ENCODE peak calls at places on chromosomes 3 and 15, in six cellular contexts. One of them, this sample, is unnamed.

GRCh38 chr3:75329713-75330112 is 334.4 kb upstream of the FRG2C start:
- DNase-seq in heart left ventricle: no peak
- DNase-seq in K562: no peak
- DNase-seq in AG04450: no peak
- DNase-seq in IMR-90: no peak
- DNase-seq in mammary epithelial cell: no peak
- DNase-seq in this sample: no peak

GRCh38 chr15:100372695-100373036 is 30.9 kb upstream of the ADAMTS17 start:
- DNase-seq in heart left ventricle: no peak
- DNase-seq in K562: no peak
- DNase-seq in AG04450: no peak
- DNase-seq in IMR-90: no peak
- DNase-seq in mammary epithelial cell: no peak
- DNase-seq in this sample: no peak

GRCh38 chr3:58627580-58627894 is 39.0 kb downstream of the FAM3D start:
- DNase-seq in heart left ventricle: peak
- DNase-seq in K562: no peak
- DNase-seq in AG04450: no peak
- DNase-seq in IMR-90: no peak
- DNase-seq in mammary epithelial cell: no peak
- DNase-seq in this sample: peak

GRCh38 chr15:41828747-41829270 is 917 bp downstream of the JMJD7 start:
- DNase-seq in heart left ventricle: no peak
- DNase-seq in K562: no peak
- DNase-seq in AG04450: no peak
- DNase-seq in IMR-90: peak
- DNase-seq in mammary epithelial cell: peak
- DNase-seq in this sample: no peak

GRCh38 chr3:61358364-61358763 is 107.1 kb upstream of the FHIT start:
- DNase-seq in heart left ventricle: peak
- DNase-seq in K562: no peak
- DNase-seq in AG04450: no peak
- DNase-seq in IMR-90: no peak
- DNase-seq in mammary epithelial cell: no peak
- DNase-seq in this sample: peak

GRCh38 chr3:105448338-105448982 is 81.8 kb downstream of the ALCAM start:
- DNase-seq in heart left ventricle: no peak
- DNase-seq in K562: no peak
- DNase-seq in AG04450: no peak
- DNase-seq in IMR-90: peak
- DNase-seq in mammary epithelial cell: no peak
- DNase-seq in this sample: no peak

GRCh38 chr3:25272090-25272489 is 156.0 kb upstream of the RARB start:
- DNase-seq in heart left ventricle: no peak
- DNase-seq in K562: no peak
- DNase-seq in AG04450: no peak
- DNase-seq in IMR-90: no peak
- DNase-seq in mammary epithelial cell: no peak
- DNase-seq in this sample: no peak

GRCh38 chr3:37052860-37053259 is 59.5 kb downstream of the MLH1 start:
- DNase-seq in heart left ventricle: no peak
- DNase-seq in K562: no peak
- DNase-seq in AG04450: no peak
- DNase-seq in IMR-90: no peak
- DNase-seq in mammary epithelial cell: no peak
- DNase-seq in this sample: no peak

GRCh38 chr15:49712846-49713450 is 92.1 kb downstream of the DTWD1 start:
- DNase-seq in heart left ventricle: no peak
- DNase-seq in K562: no peak
- DNase-seq in AG04450: no peak
- DNase-seq in IMR-90: no peak
- DNase-seq in mammary epithelial cell: no peak
- DNase-seq in this sample: no peak

GRCh38 chr3:139263798-139264197 is 80.0 kb upstream of the MRPS22 start:
- DNase-seq in heart left ventricle: no peak
- DNase-seq in K562: no peak
- DNase-seq in AG04450: no peak
- DNase-seq in IMR-90: no peak
- DNase-seq in mammary epithelial cell: no peak
- DNase-seq in this sample: no peak

GRCh38 chr3:170869645-170870593 is at the start of gene RPL22L1:
- DNase-seq in heart left ventricle: peak
- DNase-seq in K562: peak
- DNase-seq in AG04450: peak
- DNase-seq in IMR-90: peak
- DNase-seq in mammary epithelial cell: peak
- DNase-seq in this sample: peak

GRCh38 chr15:86165263-86166204 is 85.9 kb downstream of the AGBL1 start:
- DNase-seq in heart left ventricle: no peak
- DNase-seq in K562: no peak
- DNase-seq in AG04450: no peak
- DNase-seq in IMR-90: no peak
- DNase-seq in mammary epithelial cell: no peak
- DNase-seq in this sample: no peak

GRCh38 chr3:13818919-13819318 is 61.0 kb downstream of the WNT7A start:
- DNase-seq in heart left ventricle: no peak
- DNase-seq in K562: no peak
- DNase-seq in AG04450: no peak
- DNase-seq in IMR-90: no peak
- DNase-seq in mammary epithelial cell: no peak
- DNase-seq in this sample: no peak

GRCh38 chr3:76949462-76949861 is 90.4 kb upstream of the ROBO2 start:
- DNase-seq in heart left ventricle: no peak
- DNase-seq in K562: no peak
- DNase-seq in AG04450: no peak
- DNase-seq in IMR-90: no peak
- DNase-seq in mammary epithelial cell: no peak
- DNase-seq in this sample: no peak

GRCh38 chr3:172201990-172202318 is 162.6 kb downstream of the FNDC3B start:
- DNase-seq in heart left ventricle: no peak
- DNase-seq in K562: no peak
- DNase-seq in AG04450: peak
- DNase-seq in IMR-90: peak
- DNase-seq in mammary epithelial cell: peak
- DNase-seq in this sample: peak

DNA sequence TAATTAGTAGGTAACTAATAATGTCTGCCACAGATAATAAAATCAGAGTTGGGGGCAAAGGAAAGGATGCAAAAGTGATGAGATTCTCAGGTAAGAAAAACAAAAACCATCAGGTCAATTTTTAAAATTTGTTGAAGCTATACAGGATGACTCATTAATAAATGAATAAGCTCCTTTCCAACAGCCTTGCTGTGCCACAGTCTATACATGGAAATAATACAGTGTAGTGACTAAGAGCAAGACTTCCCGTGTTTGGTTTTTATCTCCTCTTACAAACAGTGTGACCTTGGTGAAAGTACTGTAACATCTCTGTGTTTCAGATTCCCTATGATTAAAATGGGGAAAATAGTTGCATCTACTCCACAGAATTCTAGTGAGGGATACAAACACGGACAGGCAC is 331.6 kb downstream of the PYDC2 start:
- DNase-seq in heart left ventricle: no peak
- DNase-seq in K562: no peak
- DNase-seq in AG04450: no peak
- DNase-seq in IMR-90: no peak
- DNase-seq in mammary epithelial cell: peak
- DNase-seq in this sample: peak
- H3K4me3 ChIP-seq in heart left ventricle: no peak
- H3K4me3 ChIP-seq in K562: no peak
- H3K4me3 ChIP-seq in AG04450: no peak
- H3K4me3 ChIP-seq in IMR-90: no peak
- H3K4me3 ChIP-seq in mammary epithelial cell: no peak
- H3K4me3 ChIP-seq in this sample: no peak

GRCh38 chr3:46578973-46579755 is 13.1 kb upstream of the LRRC2 start:
- DNase-seq in heart left ventricle: no peak
- DNase-seq in K562: peak
- DNase-seq in AG04450: no peak
- DNase-seq in IMR-90: no peak
- DNase-seq in mammary epithelial cell: no peak
- DNase-seq in this sample: no peak

GRCh38 chr3:46576386-46576785 is 10.3 kb upstream of the LRRC2 start:
- DNase-seq in heart left ventricle: no peak
- DNase-seq in K562: no peak
- DNase-seq in AG04450: no peak
- DNase-seq in IMR-90: no peak
- DNase-seq in mammary epithelial cell: no peak
- DNase-seq in this sample: no peak

GRCh38 chr3:46574881-46575576 is 8.9 kb upstream of the LRRC2 start:
- DNase-seq in heart left ventricle: no peak
- DNase-seq in K562: no peak
- DNase-seq in AG04450: no peak
- DNase-seq in IMR-90: no peak
- DNase-seq in mammary epithelial cell: no peak
- DNase-seq in this sample: no peak

GRCh38 chr3:46575577-46576222 is 9.6 kb upstream of the LRRC2 start:
- DNase-seq in heart left ventricle: no peak
- DNase-seq in K562: no peak
- DNase-seq in AG04450: no peak
- DNase-seq in IMR-90: no peak
- DNase-seq in mammary epithelial cell: no peak
- DNase-seq in this sample: no peak

GRCh38 chr3:46576899-46577298 is 10.8 kb upstream of the LRRC2 start:
- DNase-seq in heart left ventricle: no peak
- DNase-seq in K562: no peak
- DNase-seq in AG04450: no peak
- DNase-seq in IMR-90: no peak
- DNase-seq in mammary epithelial cell: no peak
- DNase-seq in this sample: no peak
- H3K4me3 ChIP-seq in heart left ventricle: no peak
- H3K4me3 ChIP-seq in K562: no peak
- H3K4me3 ChIP-seq in AG04450: no peak
- H3K4me3 ChIP-seq in IMR-90: no peak
- H3K4me3 ChIP-seq in mammary epithelial cell: no peak
- H3K4me3 ChIP-seq in this sample: no peak

DNA sequence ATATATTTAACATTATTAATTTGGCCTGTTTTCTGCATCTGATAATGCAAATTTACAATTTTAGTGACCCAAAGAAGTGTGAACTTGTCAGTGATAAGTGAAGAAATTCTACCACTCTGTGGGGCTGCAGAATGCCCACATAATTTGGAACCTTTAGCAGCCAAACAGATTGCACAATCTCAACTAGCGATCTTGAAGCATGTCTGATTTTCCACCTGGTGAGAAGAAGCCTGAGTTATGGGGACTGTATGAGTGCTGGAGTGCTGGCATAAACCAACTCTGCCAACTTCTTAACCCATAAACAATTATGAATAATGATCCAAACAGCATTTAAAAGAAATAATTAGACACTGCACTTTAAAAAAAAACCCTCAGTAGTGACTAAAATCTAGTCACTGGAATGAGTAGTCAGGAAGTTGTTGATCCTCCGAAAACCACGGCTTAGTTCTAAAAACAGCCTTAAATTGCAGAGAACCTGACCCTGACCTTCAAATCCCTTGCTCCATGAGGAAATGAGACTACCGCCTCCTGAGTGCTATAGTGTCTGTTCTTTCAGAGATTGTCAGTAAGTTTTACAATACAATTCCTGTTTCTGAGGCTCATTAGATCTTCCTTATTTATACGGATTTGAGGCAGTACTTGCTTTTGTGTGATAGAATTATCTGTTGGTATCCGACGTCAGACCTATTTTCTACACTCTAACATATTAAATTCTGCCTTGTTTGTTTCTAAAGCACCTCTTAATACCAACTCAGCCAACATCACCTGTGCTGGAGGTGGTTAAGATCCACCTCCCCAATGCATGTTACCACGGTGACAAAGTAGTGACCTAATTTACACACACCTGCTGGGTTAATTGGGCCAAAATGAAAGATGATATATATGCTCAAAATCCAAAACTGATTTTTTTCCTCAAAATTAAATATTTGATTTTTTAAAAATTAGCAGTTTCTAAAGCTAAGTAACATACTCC is 267.7 kb downstream of the ZBTB20 start:
- DNase-seq in heart left ventricle: no peak
- DNase-seq in K562: no peak
- DNase-seq in AG04450: no peak
- DNase-seq in IMR-90: peak
- DNase-seq in mammary epithelial cell: peak
- DNase-seq in this sample: peak
- H3K4me3 ChIP-seq in heart left ventricle: no peak
- H3K4me3 ChIP-seq in K562: no peak
- H3K4me3 ChIP-seq in AG04450: no peak
- H3K4me3 ChIP-seq in IMR-90: no peak
- H3K4me3 ChIP-seq in mammary epithelial cell: no peak
- H3K4me3 ChIP-seq in this sample: no peak

DNA sequence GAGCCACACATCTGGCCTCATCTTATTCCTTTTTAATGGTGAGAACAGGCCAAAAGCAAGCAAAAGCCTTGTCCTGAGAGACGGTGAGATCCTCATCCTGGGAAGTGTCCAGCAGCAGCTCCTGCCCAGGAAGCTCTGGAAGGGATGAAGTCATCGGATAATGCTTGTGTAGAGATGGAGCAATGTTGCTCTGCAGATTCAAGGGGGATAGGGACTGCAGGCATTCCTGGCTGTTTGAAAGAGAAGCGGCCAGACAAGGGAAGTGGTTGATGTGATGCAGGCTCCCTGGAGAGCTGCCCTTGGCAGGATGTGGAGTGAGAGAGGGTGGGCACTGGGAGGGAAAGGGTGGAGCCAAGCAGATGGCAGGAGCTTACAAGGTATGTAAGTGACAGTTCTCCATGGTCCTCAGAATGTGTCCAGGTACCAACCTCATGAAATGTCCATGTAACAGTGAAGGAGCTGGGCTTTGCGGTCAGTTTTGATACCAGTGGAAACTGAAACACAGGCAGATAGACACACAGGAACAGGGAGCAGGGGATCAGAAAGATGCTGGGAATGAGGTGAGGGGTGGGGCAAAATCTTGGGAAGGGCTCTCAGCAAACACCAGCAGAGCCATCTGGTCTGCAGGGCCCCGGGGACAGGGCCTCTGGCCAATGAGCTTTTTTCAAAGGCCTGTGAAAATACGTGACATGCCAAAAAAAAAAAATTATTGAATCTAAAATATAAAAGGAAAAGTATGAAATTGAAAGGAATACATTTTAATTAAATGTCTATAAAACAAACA is 32.2 kb upstream of the LACTB start:
- DNase-seq in heart left ventricle: peak
- DNase-seq in K562: no peak
- DNase-seq in AG04450: peak
- DNase-seq in IMR-90: peak
- DNase-seq in mammary epithelial cell: no peak
- DNase-seq in this sample: peak
- H3K4me3 ChIP-seq in heart left ventricle: no peak
- H3K4me3 ChIP-seq in K562: no peak
- H3K4me3 ChIP-seq in AG04450: no peak
- H3K4me3 ChIP-seq in IMR-90: no peak
- H3K4me3 ChIP-seq in mammary epithelial cell: no peak
- H3K4me3 ChIP-seq in this sample: no peak

GRCh38 chr15:64386291-64386690 is 1.3 kb upstream of the TRIP4 start:
- DNase-seq in heart left ventricle: no peak
- DNase-seq in K562: no peak
- DNase-seq in AG04450: no peak
- DNase-seq in IMR-90: no peak
- DNase-seq in mammary epithelial cell: no peak
- DNase-seq in this sample: no peak
- H3K4me3 ChIP-seq in heart left ventricle: no peak
- H3K4me3 ChIP-seq in K562: no peak
- H3K4me3 ChIP-seq in AG04450: no peak
- H3K4me3 ChIP-seq in IMR-90: no peak
- H3K4me3 ChIP-seq in mammary epithelial cell: no peak
- H3K4me3 ChIP-seq in this sample: no peak